ENCODE peak calls at places on chromosomes 7 and 10, in four cellular contexts. One of them, this sample, is unnamed.

GRCh38 chr10:132562177-132562915 is 24.8 kb downstream of the INPP5A start:
- DNase-seq in hepatocyte: no peak
- DNase-seq in fibroblast of lung: no peak
- DNase-seq in mammary epithelial cell: no peak
- DNase-seq in this sample: no peak

GRCh38 chr10:125004571-125005311 is 62.8 kb downstream of the ZRANB1 start:
- DNase-seq in hepatocyte: no peak
- DNase-seq in fibroblast of lung: no peak
- DNase-seq in mammary epithelial cell: no peak
- DNase-seq in this sample: no peak

GRCh38 chr7:82091126-82091682 is 321.4 kb upstream of the HGF start:
- DNase-seq in hepatocyte: no peak
- DNase-seq in fibroblast of lung: no peak
- DNase-seq in mammary epithelial cell: no peak
- DNase-seq in this sample: no peak

GRCh38 chr10:118958984-118959916 is 70.3 kb upstream of the NANOS1 start:
- DNase-seq in hepatocyte: peak
- DNase-seq in fibroblast of lung: peak
- DNase-seq in mammary epithelial cell: peak
- DNase-seq in this sample: peak

GRCh38 chr10:17123062-17123661 is 6.4 kb downstream of the CUBN start:
- DNase-seq in hepatocyte: no peak
- DNase-seq in fibroblast of lung: peak
- DNase-seq in mammary epithelial cell: peak
- DNase-seq in this sample: peak

GRCh38 chr10:34474060-34474376 is 341.1 kb downstream of the PARD3 start:
- DNase-seq in hepatocyte: peak
- DNase-seq in fibroblast of lung: peak
- DNase-seq in mammary epithelial cell: peak
- DNase-seq in this sample: no peak

GRCh38 chr10:73406863-73407262 is 7.0 kb downstream of the ANXA7 start:
- DNase-seq in hepatocyte: no peak
- DNase-seq in fibroblast of lung: no peak
- DNase-seq in mammary epithelial cell: no peak
- DNase-seq in this sample: no peak

GRCh38 chr10:79244841-79245504 is 102.3 kb upstream of the PPIF start:
- DNase-seq in hepatocyte: no peak
- DNase-seq in fibroblast of lung: no peak
- DNase-seq in mammary epithelial cell: no peak
- DNase-seq in this sample: no peak

GRCh38 chr7:130369110-130369711 is 11.1 kb upstream of the CPA1 start:
- DNase-seq in hepatocyte: peak
- DNase-seq in fibroblast of lung: peak
- DNase-seq in mammary epithelial cell: no peak
- DNase-seq in this sample: no peak

GRCh38 chr7:40219917-40220316 is 85.1 kb downstream of the SUGCT start:
- DNase-seq in hepatocyte: no peak
- DNase-seq in fibroblast of lung: peak
- DNase-seq in mammary epithelial cell: peak
- DNase-seq in this sample: no peak

GRCh38 chr7:18993933-18994668 is 123.3 kb downstream of the TWIST1 start:
- DNase-seq in hepatocyte: no peak
- DNase-seq in fibroblast of lung: no peak
- DNase-seq in mammary epithelial cell: no peak
- DNase-seq in this sample: no peak

GRCh38 chr7:31027161-31027965 is 24.7 kb upstream of the ADCYAP1R1 start:
- DNase-seq in hepatocyte: peak
- DNase-seq in fibroblast of lung: no peak
- DNase-seq in mammary epithelial cell: no peak
- DNase-seq in this sample: no peak

GRCh38 chr7:15864260-15864991 is 177.9 kb upstream of the MEOX2 start:
- DNase-seq in hepatocyte: no peak
- DNase-seq in fibroblast of lung: no peak
- DNase-seq in mammary epithelial cell: no peak
- DNase-seq in this sample: no peak

GRCh38 chr10:112115781-112116385 is 67.7 kb downstream of the GPAM start:
- DNase-seq in hepatocyte: peak
- DNase-seq in fibroblast of lung: peak
- DNase-seq in mammary epithelial cell: peak
- DNase-seq in this sample: peak

GRCh38 chr7:143958781-143959180 is 4.1 kb downstream of the OR2F1 start:
- DNase-seq in hepatocyte: no peak
- DNase-seq in fibroblast of lung: peak
- DNase-seq in mammary epithelial cell: no peak
- DNase-seq in this sample: no peak

GRCh38 chr7:102251531-102252372 is 34.9 kb upstream of the SH2B2 start:
- DNase-seq in hepatocyte: no peak
- DNase-seq in fibroblast of lung: no peak
- DNase-seq in mammary epithelial cell: no peak
- DNase-seq in this sample: no peak

GRCh38 chr7:111092406-111093160 is 1.7 kb downstream of the LRRN3 start:
- DNase-seq in hepatocyte: peak
- DNase-seq in fibroblast of lung: no peak
- DNase-seq in mammary epithelial cell: no peak
- DNase-seq in this sample: no peak

GRCh38 chr10:88361995-88362540 is 221.1 kb downstream of the RNLS start:
- DNase-seq in hepatocyte: no peak
- DNase-seq in fibroblast of lung: no peak
- DNase-seq in mammary epithelial cell: no peak
- DNase-seq in this sample: no peak

GRCh38 chr10:111578076-111578475 is 501.2 kb downstream of the ADRA2A start:
- DNase-seq in hepatocyte: no peak
- DNase-seq in fibroblast of lung: no peak
- DNase-seq in mammary epithelial cell: no peak
- DNase-seq in this sample: no peak

GRCh38 chr10:29026065-29026797 is 262.6 kb upstream of the LYZL1 start:
- DNase-seq in hepatocyte: no peak
- DNase-seq in fibroblast of lung: no peak
- DNase-seq in mammary epithelial cell: no peak
- DNase-seq in this sample: no peak

GRCh38 chr7:82105463-82105862 is 335.6 kb upstream of the HGF start:
- DNase-seq in hepatocyte: no peak
- DNase-seq in fibroblast of lung: peak
- DNase-seq in mammary epithelial cell: peak
- DNase-seq in this sample: no peak

GRCh38 chr10:17981766-17982380 is 30.2 kb downstream of the SLC39A12 start:
- DNase-seq in hepatocyte: peak
- DNase-seq in fibroblast of lung: peak
- DNase-seq in mammary epithelial cell: peak
- DNase-seq in this sample: peak

GRCh38 chr7:31776616-31777015 is 89.6 kb downstream of the PPP1R17 start:
- DNase-seq in hepatocyte: no peak
- DNase-seq in fibroblast of lung: peak
- DNase-seq in mammary epithelial cell: peak
- DNase-seq in this sample: no peak

GRCh38 chr10:79028456-79029010 is 40.2 kb upstream of the ZMIZ1 start:
- DNase-seq in hepatocyte: no peak
- DNase-seq in fibroblast of lung: no peak
- DNase-seq in mammary epithelial cell: no peak
- DNase-seq in this sample: no peak

GRCh38 chr7:43871064-43871463 is 1.7 kb upstream of the MRPS24 start:
- DNase-seq in hepatocyte: no peak
- DNase-seq in fibroblast of lung: no peak
- DNase-seq in mammary epithelial cell: no peak
- DNase-seq in this sample: no peak

GRCh38 chr7:43870316-43870715 is 999 bp upstream of the MRPS24 start:
- DNase-seq in hepatocyte: no peak
- DNase-seq in fibroblast of lung: no peak
- DNase-seq in mammary epithelial cell: no peak
- DNase-seq in this sample: no peak

GRCh38 chr7:43876266-43876665 is 6.9 kb upstream of the MRPS24 start:
- DNase-seq in hepatocyte: no peak
- DNase-seq in fibroblast of lung: no peak
- DNase-seq in mammary epithelial cell: no peak
- DNase-seq in this sample: no peak

GRCh38 chr7:43872401-43873165 is 3.3 kb upstream of the MRPS24 start:
- DNase-seq in hepatocyte: peak
- DNase-seq in fibroblast of lung: peak
- DNase-seq in mammary epithelial cell: peak
- DNase-seq in this sample: peak

DNA sequence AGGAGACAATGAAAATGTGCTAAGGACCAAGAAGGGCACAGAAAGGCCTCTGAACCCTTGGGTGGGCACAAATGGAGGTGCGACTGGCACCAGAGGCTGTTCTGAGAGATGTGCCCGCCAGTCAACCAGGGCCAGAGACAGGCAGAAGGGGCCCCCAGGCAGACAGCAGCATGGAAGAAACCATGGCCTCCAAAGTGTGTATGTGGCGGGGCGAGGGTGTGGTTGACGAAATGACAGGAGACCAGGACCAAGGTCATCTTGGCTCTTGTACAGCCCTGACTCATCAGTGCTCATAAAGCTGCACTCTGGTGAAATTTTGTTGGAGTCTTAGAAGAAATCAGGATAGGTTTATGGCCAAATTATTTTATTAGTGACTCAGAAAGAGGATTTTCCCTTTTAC is 4.0 kb upstream of the MRPS24 start:
- DNase-seq in hepatocyte: peak
- DNase-seq in fibroblast of lung: peak
- DNase-seq in mammary epithelial cell: peak
- DNase-seq in this sample: peak
- H2AFZ ChIP-seq in hepatocyte: no peak
- H2AFZ ChIP-seq in fibroblast of lung: no peak
- H2AFZ ChIP-seq in mammary epithelial cell: no peak
- H2AFZ ChIP-seq in this sample: no peak

GRCh38 chr7:150751702-150752101 is 14.5 kb downstream of the GIMAP5 start:
- DNase-seq in hepatocyte: no peak
- DNase-seq in fibroblast of lung: no peak
- DNase-seq in mammary epithelial cell: no peak
- DNase-seq in this sample: no peak

GRCh38 chr7:150753239-150753638 is 16.0 kb downstream of the GIMAP5 start:
- DNase-seq in hepatocyte: no peak
- DNase-seq in fibroblast of lung: no peak
- DNase-seq in mammary epithelial cell: no peak
- DNase-seq in this sample: no peak

GRCh38 chr7:150754950-150755349 is 17.7 kb downstream of the GIMAP5 start:
- DNase-seq in hepatocyte: no peak
- DNase-seq in fibroblast of lung: no peak
- DNase-seq in mammary epithelial cell: no peak
- DNase-seq in this sample: no peak

GRCh38 chr7:150755473-150756099 is 18.4 kb downstream of the GIMAP5 start:
- DNase-seq in hepatocyte: no peak
- DNase-seq in fibroblast of lung: no peak
- DNase-seq in mammary epithelial cell: peak
- DNase-seq in this sample: no peak

GRCh38 chr7:150753826-150754603 is 16.8 kb downstream of the GIMAP5 start:
- DNase-seq in hepatocyte: no peak
- DNase-seq in fibroblast of lung: no peak
- DNase-seq in mammary epithelial cell: peak
- DNase-seq in this sample: no peak
- TF ChIP-seq CTCF in hepatocyte: peak
- TF ChIP-seq CTCF in fibroblast of lung: peak
- TF ChIP-seq CTCF in mammary epithelial cell: peak
- TF ChIP-seq CTCF in this sample: no peak

GRCh38 chr10:71750986-71751385 is 22.3 kb downstream of the VSIR start:
- DNase-seq in hepatocyte: no peak
- DNase-seq in fibroblast of lung: no peak
- DNase-seq in mammary epithelial cell: no peak
- DNase-seq in this sample: no peak

GRCh38 chr10:71753960-71754505 is 19.3 kb downstream of the VSIR start:
- DNase-seq in hepatocyte: no peak
- DNase-seq in fibroblast of lung: no peak
- DNase-seq in mammary epithelial cell: no peak
- DNase-seq in this sample: no peak

GRCh38 chr10:71751515-71752224 is 21.6 kb downstream of the VSIR start:
- DNase-seq in hepatocyte: no peak
- DNase-seq in fibroblast of lung: no peak
- DNase-seq in mammary epithelial cell: no peak
- DNase-seq in this sample: no peak

GRCh38 chr10:71753091-71753959 is 20.0 kb downstream of the VSIR start:
- DNase-seq in hepatocyte: peak
- DNase-seq in fibroblast of lung: no peak
- DNase-seq in mammary epithelial cell: no peak
- DNase-seq in this sample: no peak

DNA sequence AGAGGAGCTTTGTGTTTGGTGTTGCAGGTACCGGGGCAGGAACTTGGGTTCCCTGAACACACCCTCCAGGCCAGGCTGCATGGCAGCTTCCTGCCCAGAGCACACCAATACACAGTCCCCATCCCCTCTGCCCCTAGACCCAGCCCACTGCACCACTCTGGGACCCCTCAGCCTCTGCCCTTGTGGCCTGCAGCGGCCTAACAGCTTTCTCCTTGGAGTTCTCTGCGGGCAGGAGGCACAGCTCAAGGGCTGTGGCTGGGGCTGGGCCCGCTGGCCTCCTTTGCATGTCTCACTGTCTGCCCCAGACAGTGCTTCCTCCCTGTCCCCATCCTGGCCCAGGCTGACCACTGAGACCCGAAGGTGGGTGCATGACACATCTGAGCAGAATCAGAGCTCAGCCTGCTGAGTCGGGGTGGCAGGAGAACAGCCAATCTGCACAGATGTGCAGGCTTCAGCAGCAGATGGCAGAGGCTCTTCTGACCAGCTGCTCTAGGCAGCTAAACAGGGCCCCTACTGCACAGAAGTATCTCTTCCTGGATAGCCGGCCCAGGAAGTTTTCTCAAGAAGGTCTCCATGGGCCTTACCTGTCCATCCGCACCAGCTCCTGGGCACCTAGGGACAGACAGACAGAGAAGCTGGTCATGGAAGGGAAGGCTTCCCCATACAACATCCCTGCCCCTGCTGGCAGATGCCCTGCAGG is 20.8 kb downstream of the VSIR start:
- DNase-seq in hepatocyte: no peak
- DNase-seq in fibroblast of lung: no peak
- DNase-seq in mammary epithelial cell: no peak
- DNase-seq in this sample: no peak
- H2AFZ ChIP-seq in hepatocyte: no peak
- H2AFZ ChIP-seq in fibroblast of lung: no peak
- H2AFZ ChIP-seq in mammary epithelial cell: no peak
- H2AFZ ChIP-seq in this sample: no peak

DNA sequence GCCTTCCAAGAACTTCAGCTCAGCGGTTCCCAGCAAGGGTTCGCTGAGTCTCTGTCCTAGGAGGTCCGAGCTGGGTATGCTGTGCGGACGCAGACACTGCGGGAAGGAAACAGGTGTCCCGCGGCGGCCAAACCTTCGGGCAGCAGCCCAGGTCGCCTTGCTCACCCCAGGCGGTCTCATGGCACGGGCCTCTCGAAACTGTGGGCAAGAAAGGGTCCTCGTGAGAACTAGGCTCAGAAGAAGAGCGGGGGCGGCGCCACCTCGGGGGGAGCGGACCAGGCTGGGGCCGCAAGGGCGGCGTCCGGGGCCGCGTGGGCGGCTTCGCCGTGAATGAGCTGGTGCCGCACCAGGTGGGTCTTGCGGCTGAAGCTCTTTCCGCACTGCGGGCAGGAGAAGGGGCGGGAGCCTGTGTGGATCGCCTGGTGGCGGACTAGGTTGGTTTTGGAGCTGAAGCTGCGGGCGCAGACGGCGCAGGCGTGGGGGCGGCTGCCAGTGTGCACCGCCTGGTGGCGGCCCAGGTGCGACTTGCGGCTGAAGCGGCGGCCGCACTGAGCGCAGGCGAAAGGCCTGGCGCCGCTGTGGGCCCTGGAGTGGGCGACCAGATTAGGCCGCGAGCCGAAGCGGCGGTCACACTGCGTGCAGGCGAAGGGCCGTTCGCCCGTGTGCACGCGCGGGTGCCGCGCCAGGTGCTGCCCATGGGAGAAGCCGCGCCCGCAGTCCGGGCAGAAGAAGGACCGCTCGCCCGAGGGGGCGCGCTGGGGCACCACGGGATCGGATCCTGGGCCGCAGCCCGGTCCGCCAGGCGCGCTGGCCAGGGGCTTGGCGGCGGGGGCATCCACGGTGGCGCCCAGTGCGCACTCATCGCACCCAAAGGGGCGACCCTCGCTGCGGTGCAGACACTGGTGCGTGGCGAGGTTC is 8.6 kb downstream of the ZNF467 start:
- DNase-seq in hepatocyte: peak
- DNase-seq in fibroblast of lung: no peak
- DNase-seq in mammary epithelial cell: no peak
- DNase-seq in this sample: no peak
- TF ChIP-seq CTCF in hepatocyte: peak
- TF ChIP-seq CTCF in fibroblast of lung: no peak
- TF ChIP-seq CTCF in mammary epithelial cell: no peak
- TF ChIP-seq CTCF in this sample: no peak